ENCODE peak calls at places on chromosomes 7 and 10, in four cellular contexts. G is germinal center, A is right cardiac atrium, Z is NCI-H2029 treated with DMSO at 0.1 percent for 48 hours. Y is an unnamed sample.

GRCh38 chr7:152761116-152761748 is 1.7 kb downstream of the ACTR3B start:
- DNase-seq in Z (no peak), A (no peak), G (no peak), Y (no peak)

GRCh38 chr7:28126047-28127041 is 54.3 kb downstream of the JAZF1 start:
- DNase-seq in Z (no peak), A (no peak), G (no peak), Y (no peak)

GRCh38 chr7:70498633-70499032 is 633.3 kb upstream of the GALNT17 start:
- DNase-seq in Z (no peak), G (no peak), A (no peak), Y (no peak)

GRCh38 chr10:16437540-16437894 is 707 bp downstream of the PTER start:
- DNase-seq in G (no peak), Z (no peak), A (no peak), Y (no peak)

GRCh38 chr7:7672545-7673239 is 32.1 kb downstream of the UMAD1 start:
- DNase-seq in A (no peak), Z (no peak), G (no peak), Y (no peak)

GRCh38 chr10:30493609-30494530 is 59.9 kb downstream of the MAP3K8 start:
- DNase-seq in A (peak; percentile 69), Z (no peak), G (peak; percentile 41), Y (no peak)

GRCh38 chr10:62815373-62816111 is 624 bp downstream of the EGR2 start:
- DNase-seq in Z (no peak), G (peak; percentile 33), A (peak; percentile 62), Y (no peak)

GRCh38 chr7:16603633-16604032 is 41.9 kb downstream of the ANKMY2 start:
- DNase-seq in A (no peak), G (no peak), Z (no peak), Y (no peak)

GRCh38 chr7:16318989-16319915 is 102.1 kb downstream of the CRPPA start:
- DNase-seq in G (no peak), Z (no peak), A (no peak), Y (no peak)

GRCh38 chr7:45124351-45124750 is 12.9 kb upstream of the TBRG4 start:
- DNase-seq in G (no peak), A (no peak), Z (no peak), Y (no peak)

GRCh38 chr10:9009505-9009904 is 955.0 kb downstream of the GATA3 start:
- DNase-seq in G (no peak), Z (no peak), A (no peak), Y (no peak)

GRCh38 chr7:2123360-2123759 is 109.4 kb downstream of the MAD1L1 start:
- DNase-seq in A (no peak), Z (no peak), G (no peak), Y (no peak)

GRCh38 chr7:148209643-148210042 is 380.9 kb upstream of the C7orf33 start:
- DNase-seq in Z (no peak), G (no peak), A (no peak), Y (no peak)

GRCh38 chr7:141915565-141915964 is 634 bp upstream of the OR9A4 start:
- DNase-seq in G (no peak), Z (no peak), A (no peak), Y (no peak)

GRCh38 chr7:77454802-77455201 is 38.7 kb upstream of the GSAP start:
- DNase-seq in Z (no peak), A (no peak), G (no peak), Y (peak; percentile 32)

GRCh38 chr10:132257907-132258306 is 49.8 kb downstream of the STK32C start:
- DNase-seq in G (no peak), A (no peak), Z (no peak), Y (no peak)

GRCh38 chr7:5425507-5426225 is 2.0 kb upstream of the TNRC18 start:
- DNase-seq in G (no peak), Z (peak; percentile 93), A (peak; percentile 89), Y (no peak)

GRCh38 chr7:141039366-141039765 is 24.6 kb upstream of the MRPS33 start:
- DNase-seq in Z (no peak), G (no peak), A (no peak), Y (no peak)

GRCh38 chr7:46811529-46811928 is 770.4 kb downstream of the TNS3 start:
- DNase-seq in G (no peak), A (peak; percentile 56), Z (no peak), Y (no peak)

GRCh38 chr7:12436896-12437535 is 33.4 kb upstream of the VWDE start:
- DNase-seq in A (peak; percentile 59), G (no peak), Z (peak; percentile 42), Y (no peak)